ENCODE peak calls at places on chromosomes 5 and 9, in eight cellular contexts. One of them, this sample, is unnamed.
A peak's percentile ranks its signal among the peaks of the same experiment; 100 is the strongest.

GRCh38 chr5:157160001-157160400 is 6.1 kb downstream of the GARIN3 start:
- DNase-seq in BE2C: no peak
- DNase-seq in psoas muscle: no peak
- DNase-seq in fibroblast of lung: no peak
- DNase-seq in brain microvascular endothelial cell: no peak
- DNase-seq in neuronal stem cell: no peak
- DNase-seq in IMR-90: no peak
- DNase-seq in H9: no peak
- DNase-seq in this sample: no peak

GRCh38 chr9:136665111-136665703 is 2.5 kb downstream of the EGFL7 start:
- DNase-seq in fibroblast of lung: no peak
- DNase-seq in brain microvascular endothelial cell: no peak
- DNase-seq in neuronal stem cell: peak; percentile 35
- DNase-seq in psoas muscle: no peak
- DNase-seq in IMR-90: no peak
- DNase-seq in H9: no peak
- DNase-seq in BE2C: no peak
- DNase-seq in this sample: peak; percentile 96

GRCh38 chr5:35717718-35718117 is 100.1 kb downstream of the SPEF2 start:
- DNase-seq in psoas muscle: no peak
- DNase-seq in brain microvascular endothelial cell: no peak
- DNase-seq in neuronal stem cell: no peak
- DNase-seq in BE2C: no peak
- DNase-seq in H9: no peak
- DNase-seq in fibroblast of lung: no peak
- DNase-seq in IMR-90: no peak
- DNase-seq in this sample: no peak

GRCh38 chr9:16030513-16031185 is 477.8 kb downstream of the CCDC171 start:
- DNase-seq in BE2C: no peak
- DNase-seq in neuronal stem cell: no peak
- DNase-seq in brain microvascular endothelial cell: peak; percentile 98
- DNase-seq in IMR-90: peak; percentile 96
- DNase-seq in psoas muscle: no peak
- DNase-seq in H9: no peak
- DNase-seq in fibroblast of lung: peak; percentile 88
- DNase-seq in this sample: no peak

GRCh38 chr5:76081811-76082783 is 1.1 kb upstream of the SV2C start:
- DNase-seq in IMR-90: no peak
- DNase-seq in BE2C: no peak
- DNase-seq in neuronal stem cell: peak; percentile 15
- DNase-seq in H9: peak; percentile 35
- DNase-seq in fibroblast of lung: no peak
- DNase-seq in brain microvascular endothelial cell: no peak
- DNase-seq in psoas muscle: no peak
- DNase-seq in this sample: peak; percentile 68

GRCh38 chr5:126053630-126054029 is 369.6 kb upstream of the GRAMD2B start:
- DNase-seq in neuronal stem cell: no peak
- DNase-seq in BE2C: peak; percentile 9
- DNase-seq in brain microvascular endothelial cell: no peak
- DNase-seq in psoas muscle: no peak
- DNase-seq in H9: no peak
- DNase-seq in fibroblast of lung: no peak
- DNase-seq in IMR-90: no peak
- DNase-seq in this sample: no peak

GRCh38 chr5:172866802-172867748 is 33.0 kb downstream of the ERGIC1 start:
- DNase-seq in IMR-90: peak; percentile 31
- DNase-seq in brain microvascular endothelial cell: no peak
- DNase-seq in BE2C: no peak
- DNase-seq in psoas muscle: peak; percentile 90
- DNase-seq in fibroblast of lung: peak; percentile 47
- DNase-seq in H9: peak; percentile 46
- DNase-seq in neuronal stem cell: no peak
- DNase-seq in this sample: peak; percentile 72

GRCh38 chr5:54257366-54258118 is 52.8 kb downstream of the ARL15 start:
- DNase-seq in brain microvascular endothelial cell: no peak
- DNase-seq in neuronal stem cell: no peak
- DNase-seq in BE2C: no peak
- DNase-seq in H9: no peak
- DNase-seq in IMR-90: peak; percentile 29
- DNase-seq in psoas muscle: no peak
- DNase-seq in fibroblast of lung: no peak
- DNase-seq in this sample: no peak

GRCh38 chr9:124037790-124038189 is 26.2 kb downstream of the LHX2 start:
- DNase-seq in brain microvascular endothelial cell: no peak
- DNase-seq in psoas muscle: no peak
- DNase-seq in neuronal stem cell: no peak
- DNase-seq in fibroblast of lung: no peak
- DNase-seq in IMR-90: no peak
- DNase-seq in BE2C: no peak
- DNase-seq in H9: no peak
- DNase-seq in this sample: peak; percentile 76

GRCh38 chr9:124036578-124036977 is 25.0 kb downstream of the LHX2 start:
- DNase-seq in brain microvascular endothelial cell: no peak
- DNase-seq in H9: no peak
- DNase-seq in fibroblast of lung: no peak
- DNase-seq in IMR-90: no peak
- DNase-seq in BE2C: no peak
- DNase-seq in psoas muscle: no peak
- DNase-seq in neuronal stem cell: no peak
- DNase-seq in this sample: no peak

GRCh38 chr9:124040186-124040920 is 28.8 kb downstream of the LHX2 start:
- DNase-seq in BE2C: no peak
- DNase-seq in IMR-90: peak; percentile 56
- DNase-seq in H9: no peak
- DNase-seq in fibroblast of lung: no peak
- DNase-seq in psoas muscle: no peak
- DNase-seq in brain microvascular endothelial cell: peak; percentile 38
- DNase-seq in neuronal stem cell: no peak
- DNase-seq in this sample: peak; percentile 42

GRCh38 chr9:124038790-124039633 is 27.4 kb downstream of the LHX2 start:
- DNase-seq in fibroblast of lung: no peak
- DNase-seq in BE2C: no peak
- DNase-seq in neuronal stem cell: no peak
- DNase-seq in brain microvascular endothelial cell: no peak
- DNase-seq in H9: no peak
- DNase-seq in IMR-90: no peak
- DNase-seq in psoas muscle: no peak
- DNase-seq in this sample: peak; percentile 46

DNA sequence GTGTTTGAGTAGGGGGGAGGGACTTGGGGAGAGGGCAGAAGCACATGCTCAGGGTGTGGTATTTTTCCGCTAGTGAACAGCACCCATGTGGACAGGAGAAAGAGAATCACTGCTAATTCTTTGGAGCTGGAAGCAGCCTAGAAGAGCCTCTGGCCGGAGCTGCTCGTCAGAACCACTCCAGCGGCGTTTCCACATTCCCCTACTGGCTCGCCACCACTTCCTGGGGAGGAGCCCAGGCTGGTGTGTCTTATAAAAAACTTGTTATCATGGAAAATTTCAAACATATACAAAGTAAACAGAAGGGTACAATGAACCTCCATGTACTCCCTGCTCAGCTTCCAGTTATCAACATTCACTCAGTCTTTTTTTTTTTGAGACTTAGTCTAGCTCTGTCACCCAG is 26.7 kb downstream of the LHX2 start:
- DNase-seq in brain microvascular endothelial cell: no peak
- DNase-seq in neuronal stem cell: no peak
- DNase-seq in BE2C: no peak
- DNase-seq in IMR-90: no peak
- DNase-seq in H9: no peak
- DNase-seq in psoas muscle: no peak
- DNase-seq in fibroblast of lung: no peak
- DNase-seq in this sample: peak; percentile 37
- H3K27me3 ChIP-seq in brain microvascular endothelial cell: peaks cover 71% of the 10 kb centered on the region
- H3K27me3 ChIP-seq in neuronal stem cell: peaks cover 81% of the 10 kb centered on the region
- H3K27me3 ChIP-seq in BE2C: peaks cover 9% of the 10 kb centered on the region
- H3K27me3 ChIP-seq in IMR-90: peaks cover 79% of the 10 kb centered on the region
- H3K27me3 ChIP-seq in H9: peaks cover 14% of the 10 kb centered on the region
- H3K27me3 ChIP-seq in psoas muscle: peaks cover 8% of the 10 kb centered on the region
- H3K27me3 ChIP-seq in fibroblast of lung: peaks cover 27% of the 10 kb centered on the region
- H3K27me3 ChIP-seq in this sample: peaks cover 34% of the 10 kb centered on the region

DNA sequence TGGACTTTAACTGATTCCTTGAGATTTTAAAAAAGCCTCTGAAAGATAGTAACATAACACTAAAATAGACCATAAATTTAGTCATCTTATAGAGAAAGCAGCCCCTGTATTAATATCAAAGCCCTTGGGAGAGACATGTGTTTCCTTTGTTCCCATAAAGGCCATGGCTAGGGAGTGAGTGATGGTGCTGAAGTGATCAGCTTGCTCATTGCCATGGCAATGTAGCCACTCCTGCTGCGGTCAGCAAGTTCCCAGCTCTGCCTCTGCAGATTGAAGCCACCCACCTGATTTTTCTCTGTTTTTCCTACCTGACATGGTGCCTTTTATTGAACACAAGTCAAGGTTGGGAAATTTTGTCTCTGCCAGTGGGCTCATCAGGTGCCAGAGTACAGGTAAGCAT is 296.2 kb upstream of the NMUR2 start:
- DNase-seq in IMR-90: no peak
- DNase-seq in psoas muscle: no peak
- DNase-seq in neuronal stem cell: no peak
- DNase-seq in H9: no peak
- DNase-seq in brain microvascular endothelial cell: no peak
- DNase-seq in fibroblast of lung: no peak
- DNase-seq in BE2C: no peak
- DNase-seq in this sample: no peak
- H3K27me3 ChIP-seq in IMR-90: no peaks in the 10 kb centered on the region
- H3K27me3 ChIP-seq in psoas muscle: no peaks in the 10 kb centered on the region
- H3K27me3 ChIP-seq in neuronal stem cell: no peaks in the 10 kb centered on the region
- H3K27me3 ChIP-seq in H9: no peaks in the 10 kb centered on the region
- H3K27me3 ChIP-seq in brain microvascular endothelial cell: no peaks in the 10 kb centered on the region
- H3K27me3 ChIP-seq in fibroblast of lung: no peaks in the 10 kb centered on the region
- H3K27me3 ChIP-seq in BE2C: no peaks in the 10 kb centered on the region
- H3K27me3 ChIP-seq in this sample: no peaks in the 10 kb centered on the region

GRCh38 chr5:90548069-90548593 is 10.5 kb upstream of the ADGRV1 start:
- DNase-seq in neuronal stem cell: no peak
- DNase-seq in psoas muscle: no peak
- DNase-seq in fibroblast of lung: no peak
- DNase-seq in H9: no peak
- DNase-seq in IMR-90: no peak
- DNase-seq in brain microvascular endothelial cell: peak; percentile 14
- DNase-seq in BE2C: peak; percentile 16
- DNase-seq in this sample: no peak

GRCh38 chr5:90549223-90549622 is 9.4 kb upstream of the ADGRV1 start:
- DNase-seq in BE2C: no peak
- DNase-seq in brain microvascular endothelial cell: no peak
- DNase-seq in psoas muscle: no peak
- DNase-seq in IMR-90: no peak
- DNase-seq in H9: no peak
- DNase-seq in fibroblast of lung: no peak
- DNase-seq in neuronal stem cell: no peak
- DNase-seq in this sample: no peak

GRCh38 chr5:90545511-90545910 is 13.1 kb upstream of the ADGRV1 start:
- DNase-seq in fibroblast of lung: no peak
- DNase-seq in BE2C: no peak
- DNase-seq in brain microvascular endothelial cell: no peak
- DNase-seq in psoas muscle: no peak
- DNase-seq in H9: no peak
- DNase-seq in IMR-90: no peak
- DNase-seq in neuronal stem cell: no peak
- DNase-seq in this sample: no peak

GRCh38 chr5:90547072-90547536 is 11.5 kb upstream of the ADGRV1 start:
- DNase-seq in fibroblast of lung: no peak
- DNase-seq in neuronal stem cell: no peak
- DNase-seq in psoas muscle: no peak
- DNase-seq in brain microvascular endothelial cell: no peak
- DNase-seq in IMR-90: no peak
- DNase-seq in BE2C: no peak
- DNase-seq in H9: no peak
- DNase-seq in this sample: no peak

DNA sequence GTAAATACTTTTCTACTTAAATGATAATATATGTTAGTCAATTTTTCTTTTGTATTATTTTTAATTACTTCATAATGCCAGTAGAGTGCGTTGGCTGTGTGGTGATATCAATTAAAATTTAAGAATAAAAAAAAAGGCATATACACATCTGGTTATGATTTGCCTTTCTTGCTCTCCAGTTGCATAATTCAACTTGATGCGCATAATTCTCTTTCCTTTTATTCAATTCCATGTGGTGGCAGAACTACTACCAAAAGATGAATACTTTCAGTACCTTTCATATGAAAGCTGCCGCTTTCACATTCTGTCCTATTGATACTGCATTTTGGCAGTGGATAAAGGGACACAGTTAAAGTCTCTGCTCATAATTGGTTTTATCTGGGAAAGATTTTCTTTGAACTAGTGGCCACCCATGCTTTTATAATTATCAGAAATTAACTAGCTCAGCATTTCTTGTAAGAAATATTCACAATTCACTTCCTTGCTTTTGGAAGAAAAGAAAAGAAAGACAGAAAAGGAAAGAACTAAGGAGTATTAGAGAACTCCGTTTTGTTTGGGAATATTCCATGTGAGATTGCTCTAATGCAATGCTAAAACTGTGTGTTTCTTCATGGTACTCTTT is 12.3 kb upstream of the ADGRV1 start:
- DNase-seq in fibroblast of lung: no peak
- DNase-seq in brain microvascular endothelial cell: no peak
- DNase-seq in H9: no peak
- DNase-seq in psoas muscle: no peak
- DNase-seq in BE2C: no peak
- DNase-seq in IMR-90: no peak
- DNase-seq in neuronal stem cell: no peak
- DNase-seq in this sample: no peak
- H3K27me3 ChIP-seq in fibroblast of lung: peaks cover 2% of the 10 kb centered on the region
- H3K27me3 ChIP-seq in brain microvascular endothelial cell: peaks cover 4% of the 10 kb centered on the region
- H3K27me3 ChIP-seq in H9: no peaks in the 10 kb centered on the region
- H3K27me3 ChIP-seq in psoas muscle: no peaks in the 10 kb centered on the region
- H3K27me3 ChIP-seq in BE2C: peaks cover 29% of the 10 kb centered on the region
- H3K27me3 ChIP-seq in IMR-90: no peaks in the 10 kb centered on the region
- H3K27me3 ChIP-seq in neuronal stem cell: no peaks in the 10 kb centered on the region
- H3K27me3 ChIP-seq in this sample: no peaks in the 10 kb centered on the region

GRCh38 chr5:25568989-25569625 is 924.3 kb upstream of the CDH10 start:
- DNase-seq in BE2C: no peak
- DNase-seq in IMR-90: no peak
- DNase-seq in brain microvascular endothelial cell: no peak
- DNase-seq in psoas muscle: no peak
- DNase-seq in fibroblast of lung: no peak
- DNase-seq in H9: peak; percentile 23
- DNase-seq in neuronal stem cell: no peak
- DNase-seq in this sample: no peak

GRCh38 chr5:25568294-25568693 is 923.5 kb upstream of the CDH10 start:
- DNase-seq in H9: no peak
- DNase-seq in fibroblast of lung: no peak
- DNase-seq in IMR-90: no peak
- DNase-seq in neuronal stem cell: no peak
- DNase-seq in brain microvascular endothelial cell: no peak
- DNase-seq in psoas muscle: no peak
- DNase-seq in BE2C: no peak
- DNase-seq in this sample: no peak

GRCh38 chr5:25573691-25574090 is 928.9 kb upstream of the CDH10 start:
- DNase-seq in brain microvascular endothelial cell: no peak
- DNase-seq in IMR-90: no peak
- DNase-seq in H9: no peak
- DNase-seq in BE2C: no peak
- DNase-seq in psoas muscle: no peak
- DNase-seq in fibroblast of lung: no peak
- DNase-seq in neuronal stem cell: no peak
- DNase-seq in this sample: peak; percentile 2

GRCh38 chr5:25567881-25568280 is 923.1 kb upstream of the CDH10 start:
- DNase-seq in neuronal stem cell: no peak
- DNase-seq in brain microvascular endothelial cell: no peak
- DNase-seq in fibroblast of lung: no peak
- DNase-seq in psoas muscle: no peak
- DNase-seq in IMR-90: no peak
- DNase-seq in H9: no peak
- DNase-seq in BE2C: no peak
- DNase-seq in this sample: no peak

GRCh38 chr5:25570067-25570583 is 925.3 kb upstream of the CDH10 start:
- DNase-seq in neuronal stem cell: no peak
- DNase-seq in H9: peak; percentile 60
- DNase-seq in brain microvascular endothelial cell: no peak
- DNase-seq in psoas muscle: no peak
- DNase-seq in IMR-90: no peak
- DNase-seq in BE2C: no peak
- DNase-seq in fibroblast of lung: no peak
- DNase-seq in this sample: no peak
- H3K27me3 ChIP-seq in neuronal stem cell: no peaks in the 10 kb centered on the region
- H3K27me3 ChIP-seq in H9: no peaks in the 10 kb centered on the region
- H3K27me3 ChIP-seq in brain microvascular endothelial cell: no peaks in the 10 kb centered on the region
- H3K27me3 ChIP-seq in psoas muscle: no peaks in the 10 kb centered on the region
- H3K27me3 ChIP-seq in IMR-90: no peaks in the 10 kb centered on the region
- H3K27me3 ChIP-seq in BE2C: no peaks in the 10 kb centered on the region
- H3K27me3 ChIP-seq in fibroblast of lung: no peaks in the 10 kb centered on the region
- H3K27me3 ChIP-seq in this sample: no peaks in the 10 kb centered on the region

This sample was measured in H7.